ENCODE peak calls at places on chromosomes 5 and 9, in nine cellular contexts. O is germinal center, G is GM19239, P is iPS-NIHi11, H is NCI-H345, E is breast epithelium, V is ELR, J is HCT116, S is hypothalamus. Z is an unnamed sample.
A peak's percentile ranks its signal among the peaks of the same experiment; 100 is the strongest.

GRCh38 chr5:172868924-172869565 is 35.0 kb downstream of the ERGIC1 start:
- DNase-seq in O (no peak), G (no peak), P (no peak), H (no peak), E (peak; percentile 73), V (peak; percentile 93), J (peak; percentile 21), S (peak; percentile 24), Z (peak; percentile 90)

GRCh38 chr5:17305964-17306725 is 88.7 kb downstream of the BASP1 start:
- DNase-seq in O (no peak), G (no peak), P (no peak), H (no peak), E (peak; percentile 52), V (peak; percentile 13), J (no peak), S (no peak), Z (peak; percentile 59)

GRCh38 chr5:1474183-1474839 is 29.1 kb upstream of the SLC6A3 start:
- DNase-seq in O (no peak), G (no peak), P (no peak), H (no peak), E (peak; percentile 28), V (no peak), J (no peak), S (no peak), Z (no peak)

GRCh38 chr5:135386886-135387628 is 12.0 kb downstream of the MACROH2A1 start:
- DNase-seq in O (no peak), G (no peak), P (peak; percentile 31), H (no peak), E (no peak), V (peak; percentile 95), J (peak; percentile 62), S (no peak), Z (peak; percentile 85)

GRCh38 chr9:93674580-93675335 is 98.4 kb downstream of the PHF2 start:
- DNase-seq in O (no peak), G (no peak), P (no peak), H (no peak), E (peak; percentile 38), V (no peak), J (no peak), S (no peak), Z (no peak)

GRCh38 chr9:82548030-82548429 is 514.9 kb downstream of the RASEF start:
- DNase-seq in O (no peak), G (no peak), P (no peak), H (no peak), E (no peak), V (no peak), J (no peak), S (no peak), Z (no peak)

GRCh38 chr5:141811287-141812155 is 66.7 kb downstream of the PCDH1 start:
- DNase-seq in O (peak; percentile 77), G (peak; percentile 65), P (peak; percentile 80), H (no peak), E (no peak), V (peak; percentile 54), J (no peak), S (peak; percentile 56), Z (no peak)

GRCh38 chr5:177455661-177456590 is 9.3 kb downstream of the PRR7 start:
- DNase-seq in O (peak; percentile 97), G (peak; percentile 90), P (peak; percentile 88), H (peak; percentile 96), E (peak; percentile 95), V (peak; percentile 92), J (peak; percentile 84), S (peak; percentile 73), Z (peak; percentile 76)

GRCh38 chr5:16534280-16534679 is 68.7 kb upstream of the ZNF622 start:
- DNase-seq in O (no peak), G (no peak), P (no peak), H (no peak), E (no peak), V (no peak), J (no peak), S (no peak), Z (no peak)

GRCh38 chr9:15249042-15249818 is 57.8 kb downstream of the TTC39B start:
- DNase-seq in O (no peak), G (no peak), P (peak; percentile 26), H (no peak), E (no peak), V (peak; percentile 76), J (no peak), S (no peak), Z (peak; percentile 71)

GRCh38 chr9:104743377-104743985 is 4.0 kb upstream of the NIPSNAP3A start:
- DNase-seq in O (peak; percentile 68), G (no peak), P (peak; percentile 49), H (peak; percentile 64), E (no peak), V (peak; percentile 72), J (peak; percentile 51), S (no peak), Z (peak; percentile 65)

GRCh38 chr9:12785941-12786340 is 11.1 kb downstream of the LURAP1L start:
- DNase-seq in O (no peak), G (no peak), P (no peak), H (no peak), E (no peak), V (no peak), J (no peak), S (no peak), Z (no peak)

GRCh38 chr5:82272957-82273356 is 5.2 kb downstream of the RPS23 start:
- DNase-seq in O (no peak), G (no peak), P (no peak), H (no peak), E (no peak), V (no peak), J (no peak), S (no peak), Z (no peak)

Z was measured in LHCN-M2.